ENCODE peak calls at places on chromosomes 2 and 18, in ten cellular contexts. One of them, this sample, is unnamed.

GRCh38 chr2:152611458-152612231 is 105.6 kb downstream of the PRPF40A start:
- DNase-seq in stimulated activated CD4-positive, alpha-beta T cell treated with anti-CD3 and anti-CD28 coated beads, Interleukin-2, amount 100 ng/mL, for 48 hours: no peak
- DNase-seq in cardiac fibroblast: peak
- DNase-seq in activated CD4-positive, CD25-positive, alpha-beta regulatory T cell treated with anti-CD3 and anti-CD28 coated beads, Interleukin-2, amount 50 U/mL, for 72 hours: no peak
- DNase-seq in Panc1: no peak
- DNase-seq in WTC11: no peak
- DNase-seq in stimulated activated naive CD4-positive, alpha-beta T cell treated with Interleukin-2 at 50 U/mL for 16 hours: no peak
- DNase-seq in stimulated activated CD8-positive, alpha-beta memory T cell treated with anti-CD3 and anti-CD28 coated beads, Interleukin-4, amount 100 ng/mL, for 1 hour: no peak
- DNase-seq in activated CD4-positive, alpha-beta T cell treated with anti-CD3 and anti-CD28 coated beads, Interleukin-2, amount 10 ng/mL, durations not matched to agents 7 days and 5 days: no peak
- DNase-seq in activated CD8-positive, alpha-beta memory T cell treated with anti-CD3 and anti-CD28 coated beads, Interleukin-2, amount 10 ng/mL, durations not matched to agents 7 days and 5 days: no peak
- DNase-seq in this sample: peak

GRCh38 chr18:35634376-35634775 is 52.8 kb downstream of the GALNT1 start:
- DNase-seq in activated CD4-positive, alpha-beta T cell treated with anti-CD3 and anti-CD28 coated beads, Interleukin-2, amount 10 ng/mL, durations not matched to agents 7 days and 5 days: no peak
- DNase-seq in activated CD4-positive, CD25-positive, alpha-beta regulatory T cell treated with anti-CD3 and anti-CD28 coated beads, Interleukin-2, amount 50 U/mL, for 72 hours: no peak
- DNase-seq in stimulated activated CD4-positive, alpha-beta T cell treated with anti-CD3 and anti-CD28 coated beads, Interleukin-2, amount 100 ng/mL, for 48 hours: no peak
- DNase-seq in stimulated activated naive CD4-positive, alpha-beta T cell treated with Interleukin-2 at 50 U/mL for 16 hours: no peak
- DNase-seq in stimulated activated CD8-positive, alpha-beta memory T cell treated with anti-CD3 and anti-CD28 coated beads, Interleukin-4, amount 100 ng/mL, for 1 hour: no peak
- DNase-seq in activated CD8-positive, alpha-beta memory T cell treated with anti-CD3 and anti-CD28 coated beads, Interleukin-2, amount 10 ng/mL, durations not matched to agents 7 days and 5 days: no peak
- DNase-seq in Panc1: no peak
- DNase-seq in cardiac fibroblast: no peak
- DNase-seq in WTC11: no peak
- DNase-seq in this sample: no peak

GRCh38 chr2:96608459-96609455 is 29.4 kb downstream of the KANSL3 start:
- DNase-seq in WTC11: no peak
- DNase-seq in activated CD8-positive, alpha-beta memory T cell treated with anti-CD3 and anti-CD28 coated beads, Interleukin-2, amount 10 ng/mL, durations not matched to agents 7 days and 5 days: no peak
- DNase-seq in stimulated activated naive CD4-positive, alpha-beta T cell treated with Interleukin-2 at 50 U/mL for 16 hours: no peak
- DNase-seq in stimulated activated CD4-positive, alpha-beta T cell treated with anti-CD3 and anti-CD28 coated beads, Interleukin-2, amount 100 ng/mL, for 48 hours: no peak
- DNase-seq in activated CD4-positive, CD25-positive, alpha-beta regulatory T cell treated with anti-CD3 and anti-CD28 coated beads, Interleukin-2, amount 50 U/mL, for 72 hours: no peak
- DNase-seq in activated CD4-positive, alpha-beta T cell treated with anti-CD3 and anti-CD28 coated beads, Interleukin-2, amount 10 ng/mL, durations not matched to agents 7 days and 5 days: no peak
- DNase-seq in cardiac fibroblast: peak
- DNase-seq in stimulated activated CD8-positive, alpha-beta memory T cell treated with anti-CD3 and anti-CD28 coated beads, Interleukin-4, amount 100 ng/mL, for 1 hour: no peak
- DNase-seq in Panc1: peak
- DNase-seq in this sample: no peak

GRCh38 chr2:11701831-11702301 is 31.9 kb upstream of the NTSR2 start:
- DNase-seq in stimulated activated naive CD4-positive, alpha-beta T cell treated with Interleukin-2 at 50 U/mL for 16 hours: no peak
- DNase-seq in cardiac fibroblast: no peak
- DNase-seq in stimulated activated CD8-positive, alpha-beta memory T cell treated with anti-CD3 and anti-CD28 coated beads, Interleukin-4, amount 100 ng/mL, for 1 hour: no peak
- DNase-seq in activated CD8-positive, alpha-beta memory T cell treated with anti-CD3 and anti-CD28 coated beads, Interleukin-2, amount 10 ng/mL, durations not matched to agents 7 days and 5 days: no peak
- DNase-seq in stimulated activated CD4-positive, alpha-beta T cell treated with anti-CD3 and anti-CD28 coated beads, Interleukin-2, amount 100 ng/mL, for 48 hours: no peak
- DNase-seq in activated CD4-positive, CD25-positive, alpha-beta regulatory T cell treated with anti-CD3 and anti-CD28 coated beads, Interleukin-2, amount 50 U/mL, for 72 hours: no peak
- DNase-seq in Panc1: no peak
- DNase-seq in WTC11: no peak
- DNase-seq in activated CD4-positive, alpha-beta T cell treated with anti-CD3 and anti-CD28 coated beads, Interleukin-2, amount 10 ng/mL, durations not matched to agents 7 days and 5 days: no peak
- DNase-seq in this sample: no peak

GRCh38 chr2:23508066-23508390 is 123.0 kb downstream of the KLHL29 start:
- DNase-seq in activated CD4-positive, alpha-beta T cell treated with anti-CD3 and anti-CD28 coated beads, Interleukin-2, amount 10 ng/mL, durations not matched to agents 7 days and 5 days: no peak
- DNase-seq in stimulated activated CD4-positive, alpha-beta T cell treated with anti-CD3 and anti-CD28 coated beads, Interleukin-2, amount 100 ng/mL, for 48 hours: no peak
- DNase-seq in cardiac fibroblast: no peak
- DNase-seq in stimulated activated CD8-positive, alpha-beta memory T cell treated with anti-CD3 and anti-CD28 coated beads, Interleukin-4, amount 100 ng/mL, for 1 hour: no peak
- DNase-seq in WTC11: no peak
- DNase-seq in activated CD4-positive, CD25-positive, alpha-beta regulatory T cell treated with anti-CD3 and anti-CD28 coated beads, Interleukin-2, amount 50 U/mL, for 72 hours: no peak
- DNase-seq in Panc1: no peak
- DNase-seq in activated CD8-positive, alpha-beta memory T cell treated with anti-CD3 and anti-CD28 coated beads, Interleukin-2, amount 10 ng/mL, durations not matched to agents 7 days and 5 days: no peak
- DNase-seq in stimulated activated naive CD4-positive, alpha-beta T cell treated with Interleukin-2 at 50 U/mL for 16 hours: no peak
- DNase-seq in this sample: no peak

GRCh38 chr18:23883277-23883790 is 131.2 kb upstream of the TTC39C start:
- DNase-seq in Panc1: no peak
- DNase-seq in stimulated activated CD4-positive, alpha-beta T cell treated with anti-CD3 and anti-CD28 coated beads, Interleukin-2, amount 100 ng/mL, for 48 hours: no peak
- DNase-seq in stimulated activated CD8-positive, alpha-beta memory T cell treated with anti-CD3 and anti-CD28 coated beads, Interleukin-4, amount 100 ng/mL, for 1 hour: no peak
- DNase-seq in cardiac fibroblast: no peak
- DNase-seq in WTC11: no peak
- DNase-seq in activated CD4-positive, CD25-positive, alpha-beta regulatory T cell treated with anti-CD3 and anti-CD28 coated beads, Interleukin-2, amount 50 U/mL, for 72 hours: no peak
- DNase-seq in activated CD8-positive, alpha-beta memory T cell treated with anti-CD3 and anti-CD28 coated beads, Interleukin-2, amount 10 ng/mL, durations not matched to agents 7 days and 5 days: no peak
- DNase-seq in activated CD4-positive, alpha-beta T cell treated with anti-CD3 and anti-CD28 coated beads, Interleukin-2, amount 10 ng/mL, durations not matched to agents 7 days and 5 days: no peak
- DNase-seq in stimulated activated naive CD4-positive, alpha-beta T cell treated with Interleukin-2 at 50 U/mL for 16 hours: no peak
- DNase-seq in this sample: no peak

GRCh38 chr18:79234438-79234837 is 161.3 kb upstream of the NFATC1 start:
- DNase-seq in WTC11: no peak
- DNase-seq in stimulated activated CD4-positive, alpha-beta T cell treated with anti-CD3 and anti-CD28 coated beads, Interleukin-2, amount 100 ng/mL, for 48 hours: no peak
- DNase-seq in stimulated activated CD8-positive, alpha-beta memory T cell treated with anti-CD3 and anti-CD28 coated beads, Interleukin-4, amount 100 ng/mL, for 1 hour: no peak
- DNase-seq in Panc1: no peak
- DNase-seq in activated CD8-positive, alpha-beta memory T cell treated with anti-CD3 and anti-CD28 coated beads, Interleukin-2, amount 10 ng/mL, durations not matched to agents 7 days and 5 days: no peak
- DNase-seq in activated CD4-positive, alpha-beta T cell treated with anti-CD3 and anti-CD28 coated beads, Interleukin-2, amount 10 ng/mL, durations not matched to agents 7 days and 5 days: no peak
- DNase-seq in activated CD4-positive, CD25-positive, alpha-beta regulatory T cell treated with anti-CD3 and anti-CD28 coated beads, Interleukin-2, amount 50 U/mL, for 72 hours: no peak
- DNase-seq in stimulated activated naive CD4-positive, alpha-beta T cell treated with Interleukin-2 at 50 U/mL for 16 hours: no peak
- DNase-seq in cardiac fibroblast: no peak
- DNase-seq in this sample: no peak

GRCh38 chr2:203346624-203347023 is 18.4 kb downstream of the ABI2 start:
- DNase-seq in Panc1: no peak
- DNase-seq in cardiac fibroblast: no peak
- DNase-seq in activated CD4-positive, CD25-positive, alpha-beta regulatory T cell treated with anti-CD3 and anti-CD28 coated beads, Interleukin-2, amount 50 U/mL, for 72 hours: no peak
- DNase-seq in stimulated activated naive CD4-positive, alpha-beta T cell treated with Interleukin-2 at 50 U/mL for 16 hours: no peak
- DNase-seq in WTC11: no peak
- DNase-seq in activated CD4-positive, alpha-beta T cell treated with anti-CD3 and anti-CD28 coated beads, Interleukin-2, amount 10 ng/mL, durations not matched to agents 7 days and 5 days: no peak
- DNase-seq in stimulated activated CD8-positive, alpha-beta memory T cell treated with anti-CD3 and anti-CD28 coated beads, Interleukin-4, amount 100 ng/mL, for 1 hour: no peak
- DNase-seq in activated CD8-positive, alpha-beta memory T cell treated with anti-CD3 and anti-CD28 coated beads, Interleukin-2, amount 10 ng/mL, durations not matched to agents 7 days and 5 days: no peak
- DNase-seq in stimulated activated CD4-positive, alpha-beta T cell treated with anti-CD3 and anti-CD28 coated beads, Interleukin-2, amount 100 ng/mL, for 48 hours: no peak
- DNase-seq in this sample: no peak

GRCh38 chr18:1246827-1247226 is 342.2 kb downstream of the ADCYAP1 start:
- DNase-seq in stimulated activated naive CD4-positive, alpha-beta T cell treated with Interleukin-2 at 50 U/mL for 16 hours: no peak
- DNase-seq in activated CD8-positive, alpha-beta memory T cell treated with anti-CD3 and anti-CD28 coated beads, Interleukin-2, amount 10 ng/mL, durations not matched to agents 7 days and 5 days: no peak
- DNase-seq in WTC11: no peak
- DNase-seq in Panc1: no peak
- DNase-seq in activated CD4-positive, CD25-positive, alpha-beta regulatory T cell treated with anti-CD3 and anti-CD28 coated beads, Interleukin-2, amount 50 U/mL, for 72 hours: no peak
- DNase-seq in cardiac fibroblast: no peak
- DNase-seq in stimulated activated CD4-positive, alpha-beta T cell treated with anti-CD3 and anti-CD28 coated beads, Interleukin-2, amount 100 ng/mL, for 48 hours: no peak
- DNase-seq in stimulated activated CD8-positive, alpha-beta memory T cell treated with anti-CD3 and anti-CD28 coated beads, Interleukin-4, amount 100 ng/mL, for 1 hour: no peak
- DNase-seq in activated CD4-positive, alpha-beta T cell treated with anti-CD3 and anti-CD28 coated beads, Interleukin-2, amount 10 ng/mL, durations not matched to agents 7 days and 5 days: no peak
- DNase-seq in this sample: no peak

GRCh38 chr2:221771297-221771696 is 199.2 kb upstream of the EPHA4 start:
- DNase-seq in activated CD8-positive, alpha-beta memory T cell treated with anti-CD3 and anti-CD28 coated beads, Interleukin-2, amount 10 ng/mL, durations not matched to agents 7 days and 5 days: no peak
- DNase-seq in activated CD4-positive, CD25-positive, alpha-beta regulatory T cell treated with anti-CD3 and anti-CD28 coated beads, Interleukin-2, amount 50 U/mL, for 72 hours: no peak
- DNase-seq in activated CD4-positive, alpha-beta T cell treated with anti-CD3 and anti-CD28 coated beads, Interleukin-2, amount 10 ng/mL, durations not matched to agents 7 days and 5 days: no peak
- DNase-seq in Panc1: no peak
- DNase-seq in stimulated activated naive CD4-positive, alpha-beta T cell treated with Interleukin-2 at 50 U/mL for 16 hours: no peak
- DNase-seq in stimulated activated CD8-positive, alpha-beta memory T cell treated with anti-CD3 and anti-CD28 coated beads, Interleukin-4, amount 100 ng/mL, for 1 hour: no peak
- DNase-seq in WTC11: no peak
- DNase-seq in stimulated activated CD4-positive, alpha-beta T cell treated with anti-CD3 and anti-CD28 coated beads, Interleukin-2, amount 100 ng/mL, for 48 hours: no peak
- DNase-seq in cardiac fibroblast: no peak
- DNase-seq in this sample: no peak

This sample was measured in GM18507.